ENCODE peak calls at places on chromosomes 3 and 15, in ten cellular contexts. R is H7, Q is brain microvascular endothelial cell, E is IMR-90, N is psoas muscle, W is ovary, T is fibroblast of lung, V is heart left ventricle, S is GM06990, L is kidney epithelial cell. K is an unnamed sample.
A peak's percentile ranks its signal among the peaks of the same experiment; 100 is the strongest.

GRCh38 chr3:146092230-146092629 is 68.8 kb downstream of the PLOD2 start:
- DNase-seq in R (no peak), Q (no peak), E (peak; percentile 38), N (no peak), W (no peak), T (no peak), V (no peak), S (no peak), L (peak; percentile 5), K (no peak)

GRCh38 chr3:121574449-121574848 is 6.7 kb downstream of the ARGFX start:
- DNase-seq in R (no peak), Q (peak; percentile 77), E (peak; percentile 24), N (no peak), W (no peak), T (no peak), V (no peak), S (no peak), L (no peak), K (no peak)

GRCh38 chr3:127775398-127776109 is 46.8 kb downstream of the MGLL start:
- DNase-seq in R (peak; percentile 65), Q (peak; percentile 49), E (peak; percentile 90), N (peak; percentile 77), W (peak; percentile 30), T (peak; percentile 80), V (peak; percentile 68), S (peak; percentile 67), L (peak; percentile 63), K (peak; percentile 76)

GRCh38 chr3:98567646-98568280 is 25.6 kb downstream of the CPOX start:
- DNase-seq in R (no peak), Q (no peak), E (no peak), N (no peak), W (no peak), T (no peak), V (no peak), S (no peak), L (no peak), K (no peak)

GRCh38 chr3:133989931-133990702 is 39.6 kb downstream of the SLCO2A1 start:
- DNase-seq in R (no peak), Q (no peak), E (no peak), N (no peak), W (no peak), T (no peak), V (no peak), S (no peak), L (no peak), K (no peak)

GRCh38 chr3:141489184-141489583 is 2.4 kb downstream of the RASA2 start:
- DNase-seq in R (no peak), Q (no peak), E (no peak), N (no peak), W (no peak), T (no peak), V (no peak), S (no peak), L (no peak), K (no peak)

GRCh38 chr3:191244242-191244867 is 45.3 kb downstream of the OSTN start:
- DNase-seq in R (no peak), Q (no peak), E (peak; percentile 35), N (no peak), W (no peak), T (peak; percentile 53), V (no peak), S (no peak), L (no peak), K (no peak)

GRCh38 chr3:52005571-52005986 is 9.9 kb upstream of the RPL29 start:
- DNase-seq in R (peak; percentile 94), Q (peak; percentile 28), E (peak; percentile 82), N (no peak), W (peak; percentile 55), T (no peak), V (peak; percentile 74), S (no peak), L (peak; percentile 34), K (peak; percentile 56)

GRCh38 chr15:48424076-48424475 is 92.8 kb downstream of the DUT start:
- DNase-seq in R (no peak), Q (no peak), E (peak; percentile 72), N (no peak), W (no peak), T (no peak), V (no peak), S (no peak), L (no peak), K (no peak)

DNA sequence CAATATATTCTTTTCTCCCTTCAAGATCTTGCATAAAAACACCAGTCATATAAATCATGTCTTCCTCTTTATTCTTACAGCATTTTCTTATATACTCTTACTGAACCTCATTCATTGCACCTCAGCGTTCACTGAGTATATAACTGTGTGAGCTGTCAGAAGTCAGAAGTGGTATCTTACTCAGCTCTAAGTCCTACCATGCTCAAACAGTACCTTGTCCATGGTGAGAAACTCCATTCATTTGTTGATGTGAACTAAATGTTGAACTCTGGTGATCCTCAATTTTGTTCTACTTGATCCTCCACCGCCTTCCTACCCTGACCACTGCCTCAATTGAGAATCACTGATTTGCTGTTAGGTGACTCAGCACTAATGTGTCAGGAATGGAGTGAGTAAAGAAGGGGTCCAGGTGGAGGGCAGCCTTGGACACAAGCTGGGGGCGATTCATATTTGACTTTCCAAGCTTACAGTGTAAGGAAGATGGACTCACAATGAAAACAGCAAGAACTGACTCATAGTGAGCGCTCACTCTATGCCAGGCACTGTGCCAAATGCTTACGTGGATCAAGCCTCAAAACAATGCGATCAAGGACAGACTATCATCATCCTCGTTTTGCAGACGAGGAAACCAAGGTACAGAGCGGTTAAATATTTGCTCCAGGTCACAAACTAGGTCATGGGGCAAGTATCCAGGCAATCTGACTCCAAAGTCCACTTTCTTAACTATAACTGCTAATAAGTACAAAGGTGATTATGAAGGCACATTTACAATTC is 13.5 kb upstream of the ZFYVE19 start:
- DNase-seq in R (no peak), Q (peak; percentile 98), E (peak; percentile 98), N (peak; percentile 58), W (peak; percentile 52), T (peak; percentile 91), V (no peak), S (no peak), L (peak; percentile 86), K (peak; percentile 93)
- H3K4me3 ChIP-seq in R (no peak overlapping the region), Q (no peak overlapping the region), E (no peak overlapping the region), N (no peak overlapping the region), W (no peak overlapping the region), T (no peak overlapping the region), V (no peak overlapping the region), S (no peak overlapping the region), L (no peak overlapping the region), K (no peak overlapping the region)

DNA sequence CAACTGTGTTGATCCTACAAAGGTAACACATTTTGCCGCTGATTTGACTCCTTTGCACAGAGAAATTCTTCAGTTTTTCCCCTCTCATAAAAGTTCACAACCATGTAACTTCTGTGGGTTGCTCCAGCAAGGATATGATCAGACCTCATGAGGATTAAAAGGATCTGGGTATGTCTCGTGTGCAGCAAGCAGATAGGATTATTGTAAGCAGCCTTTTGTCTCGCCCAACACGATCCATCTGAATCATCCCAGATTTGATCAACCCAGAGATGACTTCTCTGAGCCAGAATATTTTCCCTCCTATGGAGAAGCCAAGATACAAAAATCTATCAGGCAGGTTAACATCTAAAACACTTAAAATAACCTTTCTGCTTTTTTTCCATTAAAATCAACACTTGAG is 12.8 kb upstream of the BNIP2 start:
- DNase-seq in R (no peak), Q (no peak), E (no peak), N (no peak), W (no peak), T (no peak), V (no peak), S (no peak), L (no peak), K (no peak)
- H3K4me3 ChIP-seq in R (no peak overlapping the region), Q (no peak overlapping the region), E (no peak overlapping the region), N (no peak overlapping the region), W (no peak overlapping the region), T (no peak overlapping the region), V (no peak overlapping the region), S (no peak overlapping the region), L (no peak overlapping the region), K (no peak overlapping the region)

GRCh38 chr3:1942751-1943150 is 155.9 kb upstream of the CNTN4 start:
- DNase-seq in R (no peak), Q (no peak), E (no peak), N (no peak), W (no peak), T (no peak), V (no peak), S (no peak), L (no peak), K (no peak)

GRCh38 chr3:1943395-1944118 is 155.1 kb upstream of the CNTN4 start:
- DNase-seq in R (no peak), Q (no peak), E (no peak), N (no peak), W (no peak), T (no peak), V (no peak), S (no peak), L (no peak), K (no peak)

DNA sequence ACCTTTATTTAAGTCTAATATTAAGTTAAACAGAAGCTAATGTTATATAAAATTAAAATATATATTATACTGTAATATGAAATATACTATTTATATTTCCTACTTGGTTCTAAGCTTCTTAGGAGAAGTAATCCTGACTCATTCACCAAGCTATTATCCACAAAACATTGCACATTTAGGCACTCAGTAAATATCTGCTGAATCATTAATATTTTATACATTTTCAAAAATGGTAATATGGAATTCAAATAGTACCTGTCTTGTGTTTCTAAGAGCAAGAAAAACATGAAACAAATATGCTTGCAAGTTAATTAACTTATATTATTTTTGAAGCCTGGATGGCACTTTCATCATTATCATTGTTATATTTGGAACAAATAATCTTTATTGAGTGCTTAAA is 153.0 kb upstream of the CNTN4 start:
- DNase-seq in R (no peak), Q (no peak), E (no peak), N (no peak), W (no peak), T (no peak), V (no peak), S (no peak), L (no peak), K (no peak)
- H3K4me3 ChIP-seq in R (no peak overlapping the region), Q (no peak overlapping the region), E (no peak overlapping the region), N (no peak overlapping the region), W (no peak overlapping the region), T (no peak overlapping the region), V (no peak overlapping the region), S (no peak overlapping the region), L (no peak overlapping the region), K (no peak overlapping the region)

DNA sequence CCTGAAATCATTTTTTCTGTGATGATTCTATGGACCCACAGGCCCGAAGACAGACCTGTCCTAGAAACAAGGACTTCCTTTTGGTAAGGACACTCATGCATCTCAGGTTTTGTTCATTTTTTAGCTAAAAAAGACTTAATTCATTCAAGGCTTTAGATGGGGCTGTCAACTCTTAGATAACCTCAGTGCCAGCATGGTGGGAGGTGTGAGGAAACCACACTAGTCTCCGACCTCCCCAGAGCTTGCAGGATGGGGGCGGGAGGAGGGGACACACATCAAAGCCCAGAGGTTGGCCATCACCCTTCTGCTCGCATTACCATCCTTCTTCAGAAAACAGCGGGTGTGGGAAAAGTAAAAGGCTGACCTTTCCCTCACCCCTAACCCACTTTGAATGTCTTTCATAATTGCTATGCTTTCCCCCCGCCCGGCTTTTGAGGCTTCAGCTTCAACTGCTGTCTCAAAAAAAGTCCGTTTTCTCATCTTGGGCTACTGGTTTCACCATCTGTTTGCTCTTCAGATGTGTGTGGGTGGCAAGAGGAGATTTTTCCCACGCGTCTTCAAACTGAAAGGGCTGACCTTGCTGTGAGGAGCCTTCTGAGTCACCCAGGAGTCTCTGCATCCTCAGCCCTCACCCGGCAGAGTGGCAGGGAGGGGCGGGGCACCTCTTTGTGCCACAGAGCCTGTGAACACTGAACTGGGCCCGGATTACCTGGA is 27.6 kb upstream of the CXCR6 start:
- DNase-seq in R (peak; percentile 44), Q (peak; percentile 92), E (peak; percentile 94), N (no peak), W (no peak), T (peak; percentile 66), V (no peak), S (peak; percentile 84), L (peak; percentile 77), K (peak; percentile 89)
- H3K4me3 ChIP-seq in R (no peak overlapping the region), Q (no peak overlapping the region), E (no peak overlapping the region), N (no peak overlapping the region), W (no peak overlapping the region), T (no peak overlapping the region), V (no peak overlapping the region), S (no peak overlapping the region), L (no peak overlapping the region), K (no peak overlapping the region)

K was measured in skeletal muscle cell.